ENCODE peak calls at places on chromosomes 16 and 17, in ten cellular contexts. D is GM12878, Y is SK-N-SH, V is neural crest cell, B is heart right ventricle, N is progenitor cell of endocrine pancreas, A is cardiac muscle cell, R is lower lobe of right lung, W is RWPE1, E is GM20000. Q is an unnamed sample.

GRCh38 chr17:2068589-2069051 is 13.7 kb downstream of the HIC1 start:
- DNase-seq in E (no peak), R (no peak), W (no peak), V (no peak), N (no peak), D (no peak), Y (peak; percentile 70), B (no peak), A (peak; percentile 31), Q (no peak)

GRCh38 chr16:63289834-63290460 is 1253.7 kb upstream of the CDH8 start:
- DNase-seq in V (peak; percentile 55), N (peak; percentile 32), D (no peak), W (peak; percentile 17), Y (peak; percentile 48), A (peak; percentile 37), B (no peak), R (no peak), E (peak; percentile 20), Q (no peak)

GRCh38 chr17:39152134-39152884 is 872 bp upstream of the PLXDC1 start:
- DNase-seq in E (no peak), A (no peak), B (peak; percentile 39), Y (peak; percentile 52), V (no peak), R (no peak), W (no peak), D (no peak), N (no peak), Q (no peak)

GRCh38 chr17:10968007-10968406 is 130.1 kb upstream of the PIRT start:
- DNase-seq in R (no peak), B (no peak), Y (no peak), D (no peak), V (no peak), A (no peak), E (no peak), N (no peak), W (no peak), Q (no peak)

GRCh38 chr17:5821057-5821456 is 236.7 kb upstream of the NLRP1 start:
- DNase-seq in R (no peak), B (no peak), W (peak; percentile 17), V (no peak), D (no peak), E (no peak), Y (no peak), N (no peak), A (no peak), Q (no peak)

GRCh38 chr16:57009641-57010170 is 20.3 kb downstream of the NLRC5 start:
- DNase-seq in D (no peak), N (no peak), V (no peak), R (no peak), B (no peak), W (no peak), E (no peak), A (no peak), Y (no peak), Q (no peak)

GRCh38 chr17:40480501-40481003 is 20.9 kb downstream of the TNS4 start:
- DNase-seq in W (peak; percentile 50), Y (no peak), V (no peak), D (peak; percentile 8), B (peak; percentile 37), E (peak; percentile 47), R (no peak), A (no peak), N (no peak), Q (peak; percentile 38)

GRCh38 chr17:70261170-70261569 is 91.8 kb downstream of the KCNJ2 start:
- DNase-seq in V (no peak), B (no peak), N (no peak), R (no peak), D (no peak), A (no peak), W (no peak), Y (no peak), E (no peak), Q (no peak)

GRCh38 chr17:78793968-78794367 is 11.9 kb upstream of the CYTH1 start:
- DNase-seq in D (no peak), V (no peak), W (no peak), R (peak; percentile 11), B (no peak), N (no peak), E (no peak), A (no peak), Y (no peak), Q (no peak)

GRCh38 chr17:78793415-78793814 is 11.3 kb upstream of the CYTH1 start:
- DNase-seq in R (peak; percentile 42), V (no peak), B (no peak), W (no peak), Y (no peak), N (no peak), A (no peak), D (no peak), E (no peak), Q (no peak)

GRCh38 chr17:78790552-78790951 is 8.5 kb upstream of the CYTH1 start:
- DNase-seq in V (no peak), E (no peak), B (no peak), N (no peak), D (no peak), Y (no peak), W (no peak), R (peak; percentile 45), A (no peak), Q (no peak)

GRCh38 chr17:78794399-78794798 is 12.3 kb upstream of the CYTH1 start:
- DNase-seq in R (peak; percentile 12), V (no peak), A (no peak), D (no peak), W (no peak), E (no peak), B (no peak), Y (no peak), N (no peak), Q (no peak)

DNA sequence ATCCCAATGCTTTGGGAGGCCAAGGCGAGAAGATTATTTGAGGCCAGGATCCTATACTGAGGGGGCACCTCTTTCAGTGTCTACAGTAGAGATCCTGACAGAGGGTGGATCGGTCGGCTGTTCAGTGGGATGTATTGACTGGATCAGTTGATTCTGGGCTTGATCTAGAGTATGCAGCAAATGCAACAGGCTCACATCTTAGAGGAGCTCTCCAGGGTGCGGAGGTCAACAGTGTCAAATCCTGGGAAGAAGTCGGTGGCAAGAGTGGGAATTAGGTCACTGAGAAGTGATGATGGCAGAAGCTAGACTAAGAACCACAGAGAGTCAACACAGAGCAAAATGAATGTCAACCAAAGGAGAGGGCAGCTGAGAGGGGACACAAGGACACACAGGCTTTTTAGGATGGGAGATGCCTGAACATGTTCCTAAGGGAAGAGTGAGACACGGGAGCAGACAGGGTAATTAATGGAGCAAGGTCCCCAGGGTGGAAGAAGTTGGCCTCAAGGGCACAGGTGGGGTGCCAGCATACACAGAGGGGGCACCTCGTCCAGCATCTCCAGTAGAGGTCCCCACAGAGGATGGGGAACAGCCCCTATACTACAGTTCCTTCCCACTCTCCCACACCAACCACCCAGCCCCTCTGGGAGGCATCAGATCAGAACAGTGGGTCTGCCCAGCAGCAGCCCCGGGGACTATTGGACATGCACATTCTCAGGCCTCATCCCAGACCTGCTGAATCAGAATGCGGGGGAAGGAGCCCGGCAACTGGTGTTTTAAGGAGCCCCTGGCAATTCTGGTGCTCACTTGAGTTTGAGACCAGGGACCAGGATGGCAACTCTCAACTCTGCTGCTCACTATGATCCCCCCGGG is 10.0 kb upstream of the CYTH1 start:
- DNase-seq in A (no peak), R (peak; percentile 28), B (no peak), Y (peak; percentile 34), N (no peak), V (no peak), D (no peak), W (no peak), E (no peak), Q (no peak)
- TF ChIP-seq CTCF in A (no peak), R (no peak), B (no peak), Y (no peak), N (no peak), V (no peak), D (no peak), W (no peak), E (no peak), Q (no peak)

DNA sequence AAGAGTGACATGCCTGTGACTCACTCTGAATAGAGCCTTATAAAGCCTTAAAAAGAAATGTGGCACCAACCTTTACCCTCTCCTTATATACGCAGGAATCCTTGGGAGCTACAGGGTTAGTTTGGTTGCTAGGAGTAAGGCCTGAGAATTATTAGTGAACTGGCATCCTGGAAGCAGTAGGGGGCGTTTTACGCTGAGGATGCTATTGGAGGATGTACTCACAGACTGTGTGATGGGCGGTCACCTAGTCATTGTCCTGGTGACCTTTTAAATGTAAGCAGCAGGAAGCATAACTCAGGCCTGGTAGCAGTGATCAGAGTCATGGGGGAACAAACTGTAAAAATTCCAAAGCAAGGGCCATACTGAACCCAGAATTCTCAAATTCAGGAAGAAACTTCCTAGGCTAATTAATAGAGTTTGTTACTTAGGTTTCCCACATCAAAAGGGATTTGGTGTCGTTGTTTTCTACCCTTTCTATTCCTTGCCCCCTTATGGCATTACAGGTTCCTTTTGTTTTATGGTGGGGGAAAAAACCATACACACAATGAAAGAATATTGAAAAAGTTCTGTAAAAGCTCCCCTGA is 153.8 kb downstream of the SNX11 start:
- DNase-seq in B (no peak), W (no peak), N (no peak), V (peak; percentile 6), D (no peak), A (no peak), R (no peak), E (no peak), Y (peak; percentile 20), Q (no peak)
- TF ChIP-seq CTCF in B (peak; percentile 16), W (peak; percentile 35), N (peak; percentile 50), V (peak; percentile 63), D (peak; percentile 38), A (peak; percentile 50), R (peak; percentile 17), E (no peak), Y (peak; percentile 56), Q (peak; percentile 29)

GRCh38 chr16:50224297-50224696 is 42.1 kb upstream of the ADCY7 start:
- DNase-seq in Y (no peak), E (no peak), A (no peak), N (no peak), R (no peak), V (no peak), W (no peak), B (no peak), D (no peak), Q (no peak)

GRCh38 chr16:50228364-50228868 is 37.9 kb upstream of the ADCY7 start:
- DNase-seq in R (no peak), N (no peak), E (no peak), B (no peak), W (no peak), V (no peak), A (no peak), D (no peak), Y (no peak), Q (no peak)

GRCh38 chr16:50227120-50227519 is 39.2 kb upstream of the ADCY7 start:
- DNase-seq in R (no peak), B (no peak), N (no peak), V (no peak), E (no peak), Y (no peak), W (no peak), D (no peak), A (no peak), Q (no peak)

GRCh38 chr16:50229149-50229726 is 37.1 kb upstream of the ADCY7 start:
- DNase-seq in Y (no peak), V (no peak), D (no peak), A (no peak), B (no peak), W (no peak), N (no peak), R (no peak), E (no peak), Q (no peak)

GRCh38 chr16:50227665-50228064 is 38.7 kb upstream of the ADCY7 start:
- DNase-seq in W (no peak), A (no peak), E (no peak), B (no peak), D (no peak), N (no peak), Y (no peak), V (no peak), R (no peak), Q (no peak)
- TF ChIP-seq CTCF in W (no peak), A (no peak), E (no peak), B (no peak), D (no peak), N (no peak), Y (no peak), V (no peak), R (no peak), Q (no peak)

GRCh38 chr17:3910420-3911270 is 5.6 kb downstream of the P2RX1 start:
- DNase-seq in W (no peak), A (no peak), B (no peak), R (no peak), Y (no peak), E (no peak), V (no peak), D (no peak), N (no peak), Q (no peak)

GRCh38 chr17:3906881-3907280 is 9.4 kb downstream of the P2RX1 start:
- DNase-seq in V (no peak), D (no peak), A (no peak), W (no peak), E (no peak), N (no peak), R (no peak), B (no peak), Y (no peak), Q (no peak)

GRCh38 chr17:3909257-3909656 is 7.0 kb downstream of the P2RX1 start:
- DNase-seq in E (no peak), N (no peak), A (no peak), D (no peak), R (no peak), B (no peak), Y (no peak), W (no peak), V (no peak), Q (no peak)

GRCh38 chr17:3905017-3905486 is 11.2 kb downstream of the P2RX1 start:
- DNase-seq in B (no peak), N (no peak), W (no peak), V (no peak), A (no peak), E (no peak), D (no peak), Y (no peak), R (no peak), Q (no peak)

GRCh38 chr17:3907483-3908216 is 8.6 kb downstream of the P2RX1 start:
- DNase-seq in D (no peak), W (no peak), N (no peak), V (no peak), B (no peak), R (no peak), Y (no peak), E (no peak), A (no peak), Q (no peak)
- TF ChIP-seq CTCF in D (peak; percentile 55), W (no peak), N (peak; percentile 21), V (no peak), B (peak; percentile 34), R (peak; percentile 27), Y (peak; percentile 35), E (peak; percentile 30), A (no peak), Q (peak; percentile 7)